ENCODE peak calls at places on chromosomes 2 and 18, in eight cellular contexts. M is hippocampal formation, H is left ventricle myocardium inferior, G is mesenteric fat pad, X is WERI-Rb-1, V is Caco-2, O is GM12865, Q is natural killer cell. Z is an unnamed sample.

GRCh38 chr2:241066893-241067341 is 35.2 kb downstream of the MTERF4 start:
- DNase-seq in X (no peak), O (no peak), G (no peak), V (peak), Q (no peak), M (no peak), H (no peak), Z (peak)

GRCh38 chr2:43210467-43211303 is 15.7 kb downstream of the ZFP36L2 start:
- DNase-seq in G (no peak), M (no peak), X (no peak), Q (peak), O (no peak), V (no peak), H (peak), Z (peak)

GRCh38 chr2:64989982-64990614 is 899 bp downstream of the SLC1A4 start:
- DNase-seq in G (no peak), O (no peak), X (peak), V (no peak), M (no peak), H (no peak), Q (no peak), Z (no peak)

GRCh38 chr2:238125127-238125885 is 13.2 kb upstream of the KLHL30 start:
- DNase-seq in G (no peak), Q (no peak), M (no peak), V (no peak), H (no peak), O (no peak), X (no peak), Z (peak)

GRCh38 chr2:205411558-205411957 is 270.7 kb upstream of the NRP2 start:
- DNase-seq in G (no peak), O (no peak), Q (no peak), M (peak), X (no peak), V (no peak), H (no peak), Z (peak)

GRCh38 chr2:20594957-20595356 is 55.9 kb downstream of the HS1BP3 start:
- DNase-seq in G (peak), Q (no peak), V (no peak), O (no peak), X (peak), H (no peak), M (no peak), Z (no peak)

GRCh38 chr18:48672671-48673340 is 134.0 kb downstream of the CTIF start:
- DNase-seq in Q (no peak), V (no peak), G (peak), H (no peak), X (no peak), M (no peak), O (no peak), Z (no peak)

GRCh38 chr2:108370080-108370479 is 7.7 kb upstream of the SULT1C4 start:
- DNase-seq in X (no peak), V (peak), H (no peak), M (no peak), Q (no peak), G (no peak), O (no peak), Z (no peak)

GRCh38 chr2:102040229-102040628 is 48.5 kb downstream of the IL1R2 start:
- DNase-seq in H (no peak), X (no peak), G (no peak), M (no peak), Q (no peak), O (no peak), V (no peak), Z (no peak)